ENCODE peak calls at places on chromosomes 12 and 14, in seven cellular contexts. One of them, this sample, is unnamed.

GRCh38 chr14:55581011-55581806 is 1.2 kb downstream of the KTN1 start:
- DNase-seq in neuronal stem cell: no peak
- DNase-seq in H1: peak; percentile 77
- DNase-seq in H9: peak; percentile 46
- DNase-seq in IMR-90: no peak
- DNase-seq in trophoblast cell: peak; percentile 94
- DNase-seq in mesenchymal stem cell: peak; percentile 58
- DNase-seq in this sample: peak; percentile 76

GRCh38 chr12:69062838-69063237 is 129.9 kb upstream of the CPM start:
- DNase-seq in trophoblast cell: no peak
- DNase-seq in H1: no peak
- DNase-seq in mesenchymal stem cell: no peak
- DNase-seq in H9: no peak
- DNase-seq in neuronal stem cell: no peak
- DNase-seq in IMR-90: peak; percentile 8
- DNase-seq in this sample: no peak

GRCh38 chr14:59336078-59336477 is 129.1 kb downstream of the GPR135 start:
- DNase-seq in H1: no peak
- DNase-seq in trophoblast cell: no peak
- DNase-seq in IMR-90: no peak
- DNase-seq in mesenchymal stem cell: peak; percentile 41
- DNase-seq in H9: no peak
- DNase-seq in neuronal stem cell: no peak
- DNase-seq in this sample: no peak

GRCh38 chr14:95500201-95500681 is 16.2 kb downstream of the SYNE3 start:
- DNase-seq in IMR-90: no peak
- DNase-seq in H1: no peak
- DNase-seq in trophoblast cell: no peak
- DNase-seq in H9: no peak
- DNase-seq in mesenchymal stem cell: no peak
- DNase-seq in neuronal stem cell: no peak
- DNase-seq in this sample: no peak

GRCh38 chr12:52327086-52327829 is 6.1 kb upstream of the KRT83 start:
- DNase-seq in mesenchymal stem cell: peak; percentile 86
- DNase-seq in trophoblast cell: peak; percentile 81
- DNase-seq in neuronal stem cell: peak; percentile 46
- DNase-seq in H9: peak; percentile 91
- DNase-seq in IMR-90: peak; percentile 91
- DNase-seq in H1: peak; percentile 75
- DNase-seq in this sample: peak; percentile 94

GRCh38 chr12:120225852-120226640 is 25.1 kb upstream of the RPLP0 start:
- DNase-seq in IMR-90: no peak
- DNase-seq in H1: no peak
- DNase-seq in H9: no peak
- DNase-seq in neuronal stem cell: no peak
- DNase-seq in trophoblast cell: no peak
- DNase-seq in mesenchymal stem cell: no peak
- DNase-seq in this sample: no peak

GRCh38 chr12:84912191-84913142 is at the start of gene SLC6A15:
- DNase-seq in H1: peak; percentile 88
- DNase-seq in mesenchymal stem cell: peak; percentile 92
- DNase-seq in neuronal stem cell: peak; percentile 76
- DNase-seq in IMR-90: peak; percentile 46
- DNase-seq in trophoblast cell: peak; percentile 52
- DNase-seq in H9: peak; percentile 89
- DNase-seq in this sample: peak; percentile 91

GRCh38 chr14:85057266-85057665 is 472.7 kb upstream of the FLRT2 start:
- DNase-seq in H1: no peak
- DNase-seq in IMR-90: no peak
- DNase-seq in mesenchymal stem cell: no peak
- DNase-seq in neuronal stem cell: no peak
- DNase-seq in trophoblast cell: no peak
- DNase-seq in H9: no peak
- DNase-seq in this sample: no peak

GRCh38 chr12:128969480-128970055 is 116.3 kb downstream of the GLT1D1 start:
- DNase-seq in trophoblast cell: no peak
- DNase-seq in H1: peak; percentile 82
- DNase-seq in mesenchymal stem cell: no peak
- DNase-seq in H9: peak; percentile 91
- DNase-seq in neuronal stem cell: peak; percentile 35
- DNase-seq in IMR-90: no peak
- DNase-seq in this sample: peak; percentile 79

GRCh38 chr12:570237-570925 is 92.9 kb downstream of the NINJ2 start:
- DNase-seq in H1: peak; percentile 80
- DNase-seq in trophoblast cell: peak; percentile 74
- DNase-seq in neuronal stem cell: peak; percentile 45
- DNase-seq in H9: peak; percentile 89
- DNase-seq in mesenchymal stem cell: peak; percentile 92
- DNase-seq in IMR-90: peak; percentile 82
- DNase-seq in this sample: peak; percentile 89

GRCh38 chr12:3755898-3756297 is 3.0 kb upstream of the CRACR2A start:
- DNase-seq in trophoblast cell: no peak
- DNase-seq in mesenchymal stem cell: no peak
- DNase-seq in H1: no peak
- DNase-seq in H9: peak; percentile 15
- DNase-seq in neuronal stem cell: no peak
- DNase-seq in IMR-90: no peak
- DNase-seq in this sample: no peak

GRCh38 chr14:101020971-101021370 is 117.4 kb upstream of the RTL1 start:
- DNase-seq in neuronal stem cell: no peak
- DNase-seq in H9: no peak
- DNase-seq in mesenchymal stem cell: no peak
- DNase-seq in H1: peak; percentile 17
- DNase-seq in IMR-90: no peak
- DNase-seq in trophoblast cell: no peak
- DNase-seq in this sample: no peak

GRCh38 chr12:4538207-4539160 is at the start of gene RAD51AP1:
- DNase-seq in trophoblast cell: peak; percentile 95
- DNase-seq in IMR-90: peak; percentile 97
- DNase-seq in H1: peak; percentile 93
- DNase-seq in mesenchymal stem cell: peak; percentile 97
- DNase-seq in neuronal stem cell: peak; percentile 98
- DNase-seq in H9: peak; percentile 99
- DNase-seq in this sample: peak; percentile 99

GRCh38 chr14:86897704-86898513 is 1095.1 kb downstream of the GALC start:
- DNase-seq in mesenchymal stem cell: no peak
- DNase-seq in trophoblast cell: no peak
- DNase-seq in IMR-90: peak; percentile 15
- DNase-seq in H9: no peak
- DNase-seq in neuronal stem cell: no peak
- DNase-seq in H1: no peak
- DNase-seq in this sample: no peak

GRCh38 chr14:99707420-99707819 is 23.3 kb downstream of the CYP46A1 start:
- DNase-seq in mesenchymal stem cell: no peak
- DNase-seq in H1: peak; percentile 31
- DNase-seq in IMR-90: no peak
- DNase-seq in H9: peak; percentile 17
- DNase-seq in neuronal stem cell: no peak
- DNase-seq in trophoblast cell: no peak
- DNase-seq in this sample: no peak

GRCh38 chr14:72404106-72404774 is 472.0 kb downstream of the RGS6 start:
- DNase-seq in H1: no peak
- DNase-seq in neuronal stem cell: no peak
- DNase-seq in IMR-90: no peak
- DNase-seq in trophoblast cell: peak; percentile 58
- DNase-seq in H9: no peak
- DNase-seq in mesenchymal stem cell: no peak
- DNase-seq in this sample: no peak

GRCh38 chr12:11171145-11171952 is at the start of gene SMIM10L1:
- DNase-seq in H1: peak; percentile 88
- DNase-seq in trophoblast cell: peak; percentile 99
- DNase-seq in IMR-90: peak; percentile 94
- DNase-seq in H9: peak; percentile 97
- DNase-seq in mesenchymal stem cell: peak; percentile 97
- DNase-seq in neuronal stem cell: peak; percentile 88
- DNase-seq in this sample: peak; percentile 98

GRCh38 chr12:76532520-76532919 is 27.1 kb downstream of the OSBPL8 start:
- DNase-seq in IMR-90: no peak
- DNase-seq in neuronal stem cell: no peak
- DNase-seq in trophoblast cell: no peak
- DNase-seq in H9: no peak
- DNase-seq in mesenchymal stem cell: no peak
- DNase-seq in H1: no peak
- DNase-seq in this sample: no peak

GRCh38 chr12:76536546-76536945 is 23.0 kb downstream of the OSBPL8 start:
- DNase-seq in trophoblast cell: no peak
- DNase-seq in H9: no peak
- DNase-seq in IMR-90: no peak
- DNase-seq in neuronal stem cell: no peak
- DNase-seq in mesenchymal stem cell: no peak
- DNase-seq in H1: no peak
- DNase-seq in this sample: no peak

GRCh38 chr12:76537923-76538322 is 21.6 kb downstream of the OSBPL8 start:
- DNase-seq in neuronal stem cell: no peak
- DNase-seq in mesenchymal stem cell: no peak
- DNase-seq in H1: no peak
- DNase-seq in trophoblast cell: no peak
- DNase-seq in IMR-90: no peak
- DNase-seq in H9: no peak
- DNase-seq in this sample: no peak

GRCh38 chr12:76533331-76533730 is 26.2 kb downstream of the OSBPL8 start:
- DNase-seq in IMR-90: no peak
- DNase-seq in neuronal stem cell: no peak
- DNase-seq in H9: no peak
- DNase-seq in trophoblast cell: no peak
- DNase-seq in mesenchymal stem cell: peak; percentile 84
- DNase-seq in H1: no peak
- DNase-seq in this sample: peak; percentile 67

DNA sequence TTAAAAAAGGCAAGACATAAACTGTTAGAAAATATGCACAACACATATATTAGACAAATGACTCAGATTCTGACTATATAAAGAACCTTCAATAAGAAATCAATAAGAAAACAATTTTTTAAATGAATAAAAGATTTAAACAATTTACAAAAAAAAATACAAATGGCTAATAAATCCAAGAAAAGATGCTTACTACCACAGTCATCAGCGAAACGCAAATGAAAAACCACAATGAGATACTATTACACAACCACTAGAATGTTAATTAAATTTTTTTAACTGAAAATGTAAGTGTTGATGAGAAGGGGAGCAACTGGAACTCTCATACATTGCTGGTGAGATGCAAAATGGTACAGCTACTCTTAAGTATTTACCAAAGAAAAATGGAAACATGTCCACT is 24.4 kb downstream of the OSBPL8 start:
- DNase-seq in mesenchymal stem cell: no peak
- DNase-seq in trophoblast cell: no peak
- DNase-seq in H1: no peak
- DNase-seq in neuronal stem cell: no peak
- DNase-seq in H9: no peak
- DNase-seq in IMR-90: no peak
- DNase-seq in this sample: no peak
- H2BK120ac ChIP-seq in mesenchymal stem cell: no peak overlapping the region
- H2BK120ac ChIP-seq in trophoblast cell: no peak overlapping the region
- H2BK120ac ChIP-seq in H1: no peak overlapping the region
- H2BK120ac ChIP-seq in neuronal stem cell: no peak overlapping the region
- H2BK120ac ChIP-seq in H9: no peak overlapping the region
- H2BK120ac ChIP-seq in IMR-90: no peak overlapping the region
- H2BK120ac ChIP-seq in this sample: no peak overlapping the region

GRCh38 chr12:30585877-30586276 is 109.8 kb downstream of the IPO8 start:
- DNase-seq in H1: no peak
- DNase-seq in neuronal stem cell: no peak
- DNase-seq in trophoblast cell: no peak
- DNase-seq in IMR-90: no peak
- DNase-seq in H9: no peak
- DNase-seq in mesenchymal stem cell: no peak
- DNase-seq in this sample: no peak

GRCh38 chr12:30582943-30583342 is 112.7 kb downstream of the IPO8 start:
- DNase-seq in mesenchymal stem cell: no peak
- DNase-seq in neuronal stem cell: no peak
- DNase-seq in H9: no peak
- DNase-seq in IMR-90: peak; percentile 2
- DNase-seq in trophoblast cell: peak; percentile 22
- DNase-seq in H1: no peak
- DNase-seq in this sample: no peak

GRCh38 chr12:30587782-30588181 is 107.9 kb downstream of the IPO8 start:
- DNase-seq in H9: no peak
- DNase-seq in IMR-90: no peak
- DNase-seq in neuronal stem cell: no peak
- DNase-seq in trophoblast cell: no peak
- DNase-seq in H1: no peak
- DNase-seq in mesenchymal stem cell: no peak
- DNase-seq in this sample: no peak
- H2BK120ac ChIP-seq in H9: no peak overlapping the region
- H2BK120ac ChIP-seq in IMR-90: no peak overlapping the region
- H2BK120ac ChIP-seq in neuronal stem cell: no peak overlapping the region
- H2BK120ac ChIP-seq in trophoblast cell: no peak overlapping the region
- H2BK120ac ChIP-seq in H1: no peak overlapping the region
- H2BK120ac ChIP-seq in mesenchymal stem cell: no peak overlapping the region
- H2BK120ac ChIP-seq in this sample: no peak overlapping the region

DNA sequence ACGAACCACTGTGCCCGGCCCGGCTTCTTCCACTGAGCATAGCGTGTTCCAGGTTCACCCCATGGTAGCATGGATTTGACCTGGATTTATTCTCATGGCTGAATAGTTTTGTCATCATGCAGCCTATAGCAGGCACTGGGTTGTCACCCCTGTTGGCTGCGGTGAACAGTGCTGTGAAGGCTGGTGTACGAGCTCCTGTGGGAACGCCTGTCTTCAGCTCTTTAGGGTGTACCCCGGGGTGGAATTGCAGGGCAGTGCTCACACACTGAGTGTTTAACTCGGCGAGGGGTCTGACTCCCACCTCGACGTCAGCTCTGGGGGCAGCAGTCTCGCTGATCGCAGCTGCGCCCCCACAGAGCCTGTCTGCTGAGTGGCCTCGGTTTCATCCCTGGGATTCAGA is 15.3 kb downstream of the MMP17 start:
- DNase-seq in H1: no peak
- DNase-seq in neuronal stem cell: no peak
- DNase-seq in trophoblast cell: no peak
- DNase-seq in H9: no peak
- DNase-seq in IMR-90: no peak
- DNase-seq in mesenchymal stem cell: no peak
- DNase-seq in this sample: no peak
- H2BK120ac ChIP-seq in H1: no peak overlapping the region
- H2BK120ac ChIP-seq in neuronal stem cell: no peak overlapping the region
- H2BK120ac ChIP-seq in trophoblast cell: no peak overlapping the region
- H2BK120ac ChIP-seq in H9: no peak overlapping the region
- H2BK120ac ChIP-seq in IMR-90: no peak overlapping the region
- H2BK120ac ChIP-seq in mesenchymal stem cell: no peak overlapping the region
- H2BK120ac ChIP-seq in this sample: no peak overlapping the region

GRCh38 chr14:91323671-91324605 is 79.4 kb upstream of the GPR68 start:
- DNase-seq in neuronal stem cell: peak; percentile 73
- DNase-seq in H1: peak; percentile 98
- DNase-seq in IMR-90: peak; percentile 46
- DNase-seq in H9: peak; percentile 71
- DNase-seq in mesenchymal stem cell: peak; percentile 66
- DNase-seq in trophoblast cell: peak; percentile 43
- DNase-seq in this sample: peak; percentile 61

GRCh38 chr14:91327201-91327600 is 82.7 kb upstream of the GPR68 start:
- DNase-seq in trophoblast cell: no peak
- DNase-seq in mesenchymal stem cell: no peak
- DNase-seq in H1: no peak
- DNase-seq in H9: no peak
- DNase-seq in neuronal stem cell: no peak
- DNase-seq in IMR-90: no peak
- DNase-seq in this sample: no peak

GRCh38 chr14:91324606-91324950 is 80.1 kb upstream of the GPR68 start:
- DNase-seq in IMR-90: no peak
- DNase-seq in trophoblast cell: no peak
- DNase-seq in mesenchymal stem cell: no peak
- DNase-seq in neuronal stem cell: no peak
- DNase-seq in H1: no peak
- DNase-seq in H9: no peak
- DNase-seq in this sample: no peak

GRCh38 chr14:91326514-91326832 is 82.0 kb upstream of the GPR68 start:
- DNase-seq in H9: no peak
- DNase-seq in mesenchymal stem cell: no peak
- DNase-seq in neuronal stem cell: no peak
- DNase-seq in H1: no peak
- DNase-seq in trophoblast cell: no peak
- DNase-seq in IMR-90: no peak
- DNase-seq in this sample: no peak

GRCh38 chr14:91325211-91325610 is 80.7 kb upstream of the GPR68 start:
- DNase-seq in H1: no peak
- DNase-seq in neuronal stem cell: no peak
- DNase-seq in IMR-90: no peak
- DNase-seq in mesenchymal stem cell: no peak
- DNase-seq in H9: no peak
- DNase-seq in trophoblast cell: no peak
- DNase-seq in this sample: no peak
- H2BK120ac ChIP-seq in H1: no peak overlapping the region
- H2BK120ac ChIP-seq in neuronal stem cell: no peak overlapping the region
- H2BK120ac ChIP-seq in IMR-90: no peak overlapping the region
- H2BK120ac ChIP-seq in mesenchymal stem cell: no peak overlapping the region
- H2BK120ac ChIP-seq in H9: no peak overlapping the region
- H2BK120ac ChIP-seq in trophoblast cell: no peak overlapping the region
- H2BK120ac ChIP-seq in this sample: no peak overlapping the region